ENCODE peak calls at places on chromosomes 3 and 15, in four cellular contexts. X is EL; L is endothelial cell; H is stimulated activated CD8-positive, alpha-beta memory T cell treated with anti-CD3 and anti-CD28 coated beads, Interleukin-2, amount 100 ng/mL, for 1 hour. W is an unnamed sample.

GRCh38 chr15:45128971-45129639 is 574 bp downstream of the DUOXA1 start:
- DNase-seq in X (no peak), L (no peak), H (no peak), W (no peak)

GRCh38 chr3:25007974-25008658 is 419.9 kb upstream of the RARB start:
- DNase-seq in X (peak; percentile 9), L (no peak), H (no peak), W (peak; percentile 71)

GRCh38 chr3:29977360-29977759 is 629.0 kb upstream of the TGFBR2 start:
- DNase-seq in X (no peak), L (no peak), H (no peak), W (no peak)

GRCh38 chr3:141243295-141243707 is 11.7 kb downstream of the PXYLP1 start:
- DNase-seq in X (peak; percentile 29), L (no peak), H (peak; percentile 28), W (no peak)

GRCh38 chr3:13483286-13483685 is 3.2 kb downstream of the HDAC11 start:
- DNase-seq in X (no peak), L (no peak), H (no peak), W (no peak)

GRCh38 chr3:140205598-140205997 is 270.6 kb downstream of the CLSTN2 start:
- DNase-seq in X (no peak), L (no peak), H (no peak), W (no peak)

GRCh38 chr3:20073683-20074082 is 33.4 kb downstream of the KAT2B start:
- DNase-seq in X (no peak), L (no peak), H (no peak), W (no peak)

GRCh38 chr15:31016446-31016915 is 25.1 kb upstream of the MTMR10 start:
- DNase-seq in X (peak; percentile 86), L (no peak), H (no peak), W (peak; percentile 84)

GRCh38 chr3:111315911-111316310 is 226.1 kb upstream of the CD96 start:
- DNase-seq in X (peak; percentile 88), L (no peak), H (no peak), W (no peak)

GRCh38 chr15:39735120-39735717 is 47.4 kb downstream of the FSIP1 start:
- DNase-seq in X (no peak), L (no peak), H (no peak), W (no peak)

GRCh38 chr15:32642667-32643425 is 1.3 kb downstream of the SCG5 start:
- DNase-seq in X (no peak), L (no peak), H (no peak), W (no peak)

GRCh38 chr3:48478631-48479555 is 25.1 kb downstream of the SHISA5 start:
- DNase-seq in X (no peak), L (no peak), H (no peak), W (no peak)

GRCh38 chr3:66486646-66487045 is 14.2 kb downstream of the LRIG1 start:
- DNase-seq in X (peak; percentile 50), L (no peak), H (no peak), W (no peak)

GRCh38 chr3:23806322-23807160 is 786 bp downstream of the UBE2E1 start:
- DNase-seq in X (peak; percentile 24), L (peak; percentile 28), H (no peak), W (no peak)

GRCh38 chr3:37668831-37669610 is 192.7 kb upstream of the CTDSPL start:
- DNase-seq in X (no peak), L (no peak), H (no peak), W (no peak)

GRCh38 chr3:37137516-37137915 is 36.9 kb downstream of the LRRFIP2 start:
- DNase-seq in X (no peak), L (no peak), H (no peak), W (no peak)

GRCh38 chr3:63857311-63857710 is 6.3 kb downstream of the THOC7 start:
- DNase-seq in X (peak; percentile 44), L (no peak), H (no peak), W (peak; percentile 52)

GRCh38 chr15:80404057-80404718 is at the start of gene ARNT2:
- DNase-seq in X (peak; percentile 22), L (peak; percentile 26), H (no peak), W (no peak)

GRCh38 chr3:61589856-61590255 is 28.5 kb downstream of the PTPRG start:
- DNase-seq in X (peak; percentile 88), L (no peak), H (no peak), W (no peak)

GRCh38 chr3:196941846-196942225 is 492 bp downstream of the NCBP2 start:
- DNase-seq in X (peak; percentile 58), L (peak; percentile 59), H (peak; percentile 7), W (peak; percentile 24)

GRCh38 chr3:103181175-103181574 is 746.4 kb downstream of the ZPLD1 start:
- DNase-seq in X (no peak), L (no peak), H (no peak), W (no peak)

GRCh38 chr3:45021936-45022335 is 4.2 kb upstream of the CLEC3B start:
- DNase-seq in X (no peak), L (no peak), H (no peak), W (no peak)

GRCh38 chr3:119235151-119235550 is 5.5 kb downstream of the B4GALT4 start:
- DNase-seq in X (peak; percentile 86), L (no peak), H (no peak), W (no peak)

GRCh38 chr15:98503970-98504369 is 144.4 kb upstream of the IGF1R start:
- DNase-seq in X (peak; percentile 32), L (no peak), H (no peak), W (no peak)

GRCh38 chr3:21170964-21171363 is 580.0 kb downstream of the ZNF385D start:
- DNase-seq in X (peak; percentile 15), L (peak; percentile 43), H (no peak), W (no peak)

W was measured in retinal pigment epithelial cell.